ENCODE peak calls at places on chromosomes 6 and 20, in ten cellular contexts. One of them, this sample, is unnamed.

GRCh38 chr6:44003345-44004061 is 123.7 kb downstream of the MRPL14 start:
- DNase-seq in cerebellar nuclear complex: no peak
- DNase-seq in omental fat pad: no peak
- DNase-seq in AG09309: no peak
- DNase-seq in cardiac fibroblast: no peak
- DNase-seq in stromal cell of bone marrow: no peak
- DNase-seq in T-cell: no peak
- DNase-seq in GM20000: peak
- DNase-seq in choroid plexus epithelial cell: no peak
- DNase-seq in right lobe of liver: no peak
- DNase-seq in this sample: no peak

GRCh38 chr6:106501836-106502447 is 127.4 kb downstream of the RTN4IP1 start:
- DNase-seq in cerebellar nuclear complex: no peak
- DNase-seq in omental fat pad: no peak
- DNase-seq in AG09309: no peak
- DNase-seq in cardiac fibroblast: peak
- DNase-seq in stromal cell of bone marrow: no peak
- DNase-seq in T-cell: no peak
- DNase-seq in GM20000: no peak
- DNase-seq in choroid plexus epithelial cell: peak
- DNase-seq in right lobe of liver: no peak
- DNase-seq in this sample: no peak

GRCh38 chr6:45667265-45667664 is 289.5 kb upstream of the SUPT3H start:
- DNase-seq in cerebellar nuclear complex: no peak
- DNase-seq in omental fat pad: no peak
- DNase-seq in AG09309: no peak
- DNase-seq in cardiac fibroblast: no peak
- DNase-seq in stromal cell of bone marrow: no peak
- DNase-seq in T-cell: no peak
- DNase-seq in GM20000: no peak
- DNase-seq in choroid plexus epithelial cell: no peak
- DNase-seq in right lobe of liver: no peak
- DNase-seq in this sample: no peak

GRCh38 chr6:33297406-33297955 is 1.3 kb downstream of the RGL2 start:
- DNase-seq in cerebellar nuclear complex: no peak
- DNase-seq in omental fat pad: no peak
- DNase-seq in AG09309: no peak
- DNase-seq in cardiac fibroblast: no peak
- DNase-seq in stromal cell of bone marrow: no peak
- DNase-seq in T-cell: no peak
- DNase-seq in GM20000: peak
- DNase-seq in choroid plexus epithelial cell: no peak
- DNase-seq in right lobe of liver: no peak
- DNase-seq in this sample: no peak

GRCh38 chr20:36572701-36573102 is 695 bp upstream of the TGIF2 start:
- DNase-seq in cerebellar nuclear complex: no peak
- DNase-seq in omental fat pad: no peak
- DNase-seq in AG09309: no peak
- DNase-seq in cardiac fibroblast: no peak
- DNase-seq in stromal cell of bone marrow: no peak
- DNase-seq in T-cell: peak
- DNase-seq in GM20000: peak
- DNase-seq in choroid plexus epithelial cell: peak
- DNase-seq in right lobe of liver: no peak
- DNase-seq in this sample: no peak

GRCh38 chr6:166222631-166223030 is 55.0 kb upstream of the TBXT start:
- DNase-seq in cerebellar nuclear complex: no peak
- DNase-seq in omental fat pad: no peak
- DNase-seq in AG09309: no peak
- DNase-seq in cardiac fibroblast: no peak
- DNase-seq in stromal cell of bone marrow: no peak
- DNase-seq in T-cell: no peak
- DNase-seq in GM20000: no peak
- DNase-seq in choroid plexus epithelial cell: no peak
- DNase-seq in right lobe of liver: no peak
- DNase-seq in this sample: no peak

GRCh38 chr20:20493701-20494100 is 125.8 kb downstream of the INSM1 start:
- DNase-seq in cerebellar nuclear complex: no peak
- DNase-seq in omental fat pad: no peak
- DNase-seq in AG09309: no peak
- DNase-seq in cardiac fibroblast: no peak
- DNase-seq in stromal cell of bone marrow: no peak
- DNase-seq in T-cell: no peak
- DNase-seq in GM20000: no peak
- DNase-seq in choroid plexus epithelial cell: no peak
- DNase-seq in right lobe of liver: no peak
- DNase-seq in this sample: no peak

GRCh38 chr6:74534485-74535211 is 671.2 kb downstream of the COL12A1 start:
- DNase-seq in cerebellar nuclear complex: no peak
- DNase-seq in omental fat pad: no peak
- DNase-seq in AG09309: peak
- DNase-seq in cardiac fibroblast: peak
- DNase-seq in stromal cell of bone marrow: peak
- DNase-seq in T-cell: no peak
- DNase-seq in GM20000: no peak
- DNase-seq in choroid plexus epithelial cell: peak
- DNase-seq in right lobe of liver: no peak
- DNase-seq in this sample: no peak

GRCh38 chr6:31048090-31048489 is 37.8 kb downstream of the MUC22 start:
- DNase-seq in cerebellar nuclear complex: no peak
- DNase-seq in omental fat pad: no peak
- DNase-seq in AG09309: no peak
- DNase-seq in cardiac fibroblast: no peak
- DNase-seq in stromal cell of bone marrow: no peak
- DNase-seq in T-cell: no peak
- DNase-seq in GM20000: no peak
- DNase-seq in choroid plexus epithelial cell: no peak
- DNase-seq in right lobe of liver: no peak
- DNase-seq in this sample: no peak

GRCh38 chr6:108838101-108838717 is 10.0 kb upstream of the ARMC2 start:
- DNase-seq in cerebellar nuclear complex: no peak
- DNase-seq in omental fat pad: no peak
- DNase-seq in AG09309: no peak
- DNase-seq in cardiac fibroblast: no peak
- DNase-seq in stromal cell of bone marrow: no peak
- DNase-seq in T-cell: no peak
- DNase-seq in GM20000: no peak
- DNase-seq in choroid plexus epithelial cell: peak
- DNase-seq in right lobe of liver: no peak
- DNase-seq in this sample: no peak

GRCh38 chr6:88383183-88383582 is 217.0 kb upstream of the CNR1 start:
- DNase-seq in cerebellar nuclear complex: no peak
- DNase-seq in omental fat pad: no peak
- DNase-seq in AG09309: no peak
- DNase-seq in cardiac fibroblast: peak
- DNase-seq in stromal cell of bone marrow: no peak
- DNase-seq in T-cell: no peak
- DNase-seq in GM20000: no peak
- DNase-seq in choroid plexus epithelial cell: peak
- DNase-seq in right lobe of liver: no peak
- DNase-seq in this sample: no peak

GRCh38 chr6:41583576-41583975 is 37.4 kb downstream of the FOXP4 start:
- DNase-seq in cerebellar nuclear complex: no peak
- DNase-seq in omental fat pad: no peak
- DNase-seq in AG09309: no peak
- DNase-seq in cardiac fibroblast: no peak
- DNase-seq in stromal cell of bone marrow: no peak
- DNase-seq in T-cell: no peak
- DNase-seq in GM20000: no peak
- DNase-seq in choroid plexus epithelial cell: no peak
- DNase-seq in right lobe of liver: no peak
- DNase-seq in this sample: no peak

GRCh38 chr6:25366785-25367657 is 87.8 kb downstream of the CARMIL1 start:
- DNase-seq in cerebellar nuclear complex: no peak
- DNase-seq in omental fat pad: no peak
- DNase-seq in AG09309: no peak
- DNase-seq in cardiac fibroblast: peak
- DNase-seq in stromal cell of bone marrow: no peak
- DNase-seq in T-cell: peak
- DNase-seq in GM20000: peak
- DNase-seq in choroid plexus epithelial cell: peak
- DNase-seq in right lobe of liver: no peak
- DNase-seq in this sample: no peak

GRCh38 chr20:62265365-62265764 is 27.0 kb downstream of the OSBPL2 start:
- DNase-seq in cerebellar nuclear complex: no peak
- DNase-seq in omental fat pad: no peak
- DNase-seq in AG09309: no peak
- DNase-seq in cardiac fibroblast: no peak
- DNase-seq in stromal cell of bone marrow: no peak
- DNase-seq in T-cell: no peak
- DNase-seq in GM20000: no peak
- DNase-seq in choroid plexus epithelial cell: no peak
- DNase-seq in right lobe of liver: no peak
- DNase-seq in this sample: no peak

GRCh38 chr6:139235666-139236065 is 56.1 kb downstream of the TXLNB start:
- DNase-seq in cerebellar nuclear complex: no peak
- DNase-seq in omental fat pad: no peak
- DNase-seq in AG09309: no peak
- DNase-seq in cardiac fibroblast: no peak
- DNase-seq in stromal cell of bone marrow: no peak
- DNase-seq in T-cell: no peak
- DNase-seq in GM20000: no peak
- DNase-seq in choroid plexus epithelial cell: no peak
- DNase-seq in right lobe of liver: no peak
- DNase-seq in this sample: no peak

GRCh38 chr6:132401120-132401940 is at the start of gene MOXD1:
- DNase-seq in cerebellar nuclear complex: no peak
- DNase-seq in omental fat pad: no peak
- DNase-seq in AG09309: no peak
- DNase-seq in cardiac fibroblast: peak
- DNase-seq in stromal cell of bone marrow: peak
- DNase-seq in T-cell: no peak
- DNase-seq in GM20000: peak
- DNase-seq in choroid plexus epithelial cell: peak
- DNase-seq in right lobe of liver: peak
- DNase-seq in this sample: peak

GRCh38 chr6:36349240-36349639 is 12.6 kb upstream of the BNIP5 start:
- DNase-seq in cerebellar nuclear complex: no peak
- DNase-seq in omental fat pad: no peak
- DNase-seq in AG09309: no peak
- DNase-seq in cardiac fibroblast: no peak
- DNase-seq in stromal cell of bone marrow: no peak
- DNase-seq in T-cell: peak
- DNase-seq in GM20000: no peak
- DNase-seq in choroid plexus epithelial cell: no peak
- DNase-seq in right lobe of liver: no peak
- DNase-seq in this sample: no peak

GRCh38 chr6:45586216-45587171 is 208.8 kb upstream of the SUPT3H start:
- DNase-seq in cerebellar nuclear complex: no peak
- DNase-seq in omental fat pad: no peak
- DNase-seq in AG09309: no peak
- DNase-seq in cardiac fibroblast: no peak
- DNase-seq in stromal cell of bone marrow: no peak
- DNase-seq in T-cell: peak
- DNase-seq in GM20000: no peak
- DNase-seq in choroid plexus epithelial cell: no peak
- DNase-seq in right lobe of liver: no peak
- DNase-seq in this sample: no peak

GRCh38 chr6:24408719-24409410 is 6.1 kb downstream of the MRS2 start:
- DNase-seq in cerebellar nuclear complex: no peak
- DNase-seq in omental fat pad: no peak
- DNase-seq in AG09309: no peak
- DNase-seq in cardiac fibroblast: no peak
- DNase-seq in stromal cell of bone marrow: no peak
- DNase-seq in T-cell: no peak
- DNase-seq in GM20000: peak
- DNase-seq in choroid plexus epithelial cell: no peak
- DNase-seq in right lobe of liver: no peak
- DNase-seq in this sample: no peak

GRCh38 chr6:28203201-28203600 is 21.9 kb upstream of the ZSCAN9 start:
- DNase-seq in cerebellar nuclear complex: no peak
- DNase-seq in omental fat pad: no peak
- DNase-seq in AG09309: no peak
- DNase-seq in cardiac fibroblast: no peak
- DNase-seq in stromal cell of bone marrow: no peak
- DNase-seq in T-cell: no peak
- DNase-seq in GM20000: no peak
- DNase-seq in choroid plexus epithelial cell: no peak
- DNase-seq in right lobe of liver: no peak
- DNase-seq in this sample: no peak